ENCODE peak calls at places on chromosomes 6 and 20, in nine cellular contexts. Y is fibroblast of the aortic adventitia; Q is EL; W is MV-4-11; X is NCI-H1417; J is midbrain; D is stimulated activated CD4-positive, alpha-beta T cell treated with anti-CD3 and anti-CD28 coated beads, Interleukin-4, amount 100 ng/mL, for 1 hour; E is globus pallidus; N is mesendoderm. C is an unnamed sample.
A peak's percentile ranks its signal among the peaks of the same experiment; 100 is the strongest.

GRCh38 chr6:15615837-15616236 is 47.0 kb downstream of the DTNBP1 start:
- DNase-seq in N (peak; percentile 11), E (no peak), W (no peak), Q (no peak), X (peak; percentile 79), J (no peak), D (no peak), Y (no peak), C (no peak)

GRCh38 chr20:45833883-45834796 is 541 bp downstream of the SNX21 start:
- DNase-seq in W (no peak), Q (peak; percentile 77), X (peak; percentile 36), E (peak; percentile 72), J (peak; percentile 67), N (peak; percentile 79), D (peak; percentile 48), Y (peak; percentile 66), C (peak; percentile 72)

GRCh38 chr20:36818185-36818584 is 44.6 kb upstream of the DSN1 start:
- DNase-seq in X (no peak), Y (no peak), N (no peak), D (no peak), J (no peak), E (no peak), Q (no peak), W (no peak), C (no peak)

GRCh38 chr6:1216488-1216974 is 95.4 kb upstream of the FOXQ1 start:
- DNase-seq in J (no peak), Q (no peak), E (no peak), N (no peak), X (no peak), Y (no peak), D (no peak), W (no peak), C (no peak)

GRCh38 chr20:19961298-19961697 is 55.9 kb upstream of the NAA20 start:
- DNase-seq in W (no peak), N (no peak), E (no peak), Y (no peak), Q (no peak), J (no peak), D (no peak), X (no peak), C (no peak)

GRCh38 chr20:57387945-57388351 is 3.2 kb upstream of the RBM38 start:
- DNase-seq in N (no peak), W (no peak), Y (no peak), E (peak; percentile 40), Q (peak; percentile 13), X (no peak), D (no peak), J (peak; percentile 54), C (no peak)

GRCh38 chr6:139763468-139764214 is 389.2 kb upstream of the CITED2 start:
- DNase-seq in N (no peak), E (no peak), D (no peak), W (peak; percentile 56), Q (peak; percentile 79), Y (no peak), J (no peak), X (no peak), C (no peak)

GRCh38 chr20:56731041-56731440 is 101.9 kb downstream of the TFAP2C start:
- DNase-seq in D (no peak), W (no peak), X (no peak), J (no peak), Q (no peak), N (no peak), Y (no peak), E (no peak), C (no peak)

GRCh38 chr6:12163149-12163548 is 127.0 kb upstream of the EDN1 start:
- DNase-seq in W (peak; percentile 93), E (no peak), N (no peak), Q (no peak), Y (no peak), D (no peak), X (no peak), J (no peak), C (no peak)

GRCh38 chr6:97294451-97294850 is 11.4 kb upstream of the MMS22L start:
- DNase-seq in Q (peak; percentile 67), X (no peak), J (no peak), Y (peak; percentile 58), N (no peak), D (no peak), E (no peak), W (no peak), C (no peak)

GRCh38 chr6:14992382-14992781 is 253.5 kb upstream of the JARID2 start:
- DNase-seq in N (no peak), X (no peak), D (no peak), W (no peak), Q (no peak), E (no peak), J (no peak), Y (no peak), C (no peak)

GRCh38 chr6:17986656-17987575 is 519 bp downstream of the KIF13A start:
- DNase-seq in J (peak; percentile 67), D (no peak), N (peak; percentile 83), Y (peak; percentile 54), X (peak; percentile 42), W (no peak), Q (peak; percentile 61), E (peak; percentile 81), C (peak; percentile 69)

GRCh38 chr20:44412402-44413144 is 57.1 kb downstream of the HNF4A start:
- DNase-seq in D (no peak), Q (no peak), X (no peak), E (no peak), W (no peak), J (no peak), N (no peak), Y (no peak), C (no peak)

GRCh38 chr20:43904195-43904594 is 10.5 kb upstream of the TOX2 start:
- DNase-seq in X (no peak), N (peak; percentile 58), W (no peak), J (peak; percentile 27), Q (no peak), D (no peak), E (peak; percentile 43), Y (no peak), C (peak; percentile 5)

GRCh38 chr6:123838612-123839279 is 35.1 kb downstream of the NKAIN2 start:
- DNase-seq in J (no peak), X (peak; percentile 81), D (no peak), W (no peak), E (no peak), Q (no peak), N (peak; percentile 6), Y (no peak), C (no peak)

GRCh38 chr6:164344801-164345291 is 930.3 kb downstream of the QKI start:
- DNase-seq in W (no peak), D (no peak), E (peak; percentile 61), Q (no peak), X (no peak), N (peak; percentile 93), Y (peak; percentile 57), J (peak; percentile 29), C (no peak)

GRCh38 chr20:17747431-17747846 is 47.7 kb downstream of the BANF2 start:
- DNase-seq in E (no peak), D (no peak), Y (peak; percentile 79), N (no peak), J (no peak), W (peak; percentile 56), Q (peak; percentile 85), X (no peak), C (no peak)

GRCh38 chr20:40683894-40684268 is 5.2 kb downstream of the MAFB start:
- DNase-seq in W (no peak), N (no peak), D (no peak), E (no peak), Q (no peak), J (no peak), Y (no peak), X (no peak), C (no peak)

GRCh38 chr6:13131935-13132661 is 196.2 kb downstream of the TBC1D7 start:
- DNase-seq in Y (no peak), N (no peak), D (no peak), E (no peak), X (no peak), J (no peak), Q (no peak), W (no peak), C (no peak)

GRCh38 chr6:16229710-16230109 is 8.7 kb upstream of the GMPR start:
- DNase-seq in J (no peak), Q (no peak), X (no peak), E (no peak), N (no peak), D (no peak), Y (peak; percentile 18), W (no peak), C (no peak)

C was measured in C1 segment of cervical spinal cord.